ENCODE peak calls at places on chromosomes 4 and X, in seven cellular contexts. D, S, I, A, N, E and V are unnamed samples. For H3K27me3, the result is how much of the 10 kb centered on the place peaks cover.

GRCh38 chr4:185541251-185541671 is 6.0 kb upstream of the PDLIM3 start:
- DNase-seq in D (no peak), S (peak), I (peak), A (no peak), N (peak), E (no peak), V (no peak)

GRCh38 chr4:26459054-26459755 is 31.1 kb downstream of the CCKAR start:
- DNase-seq in D (no peak), S (peak), I (no peak), A (peak), N (no peak), E (peak), V (peak)

GRCh38 chr4:147984065-147984777 is 252.3 kb downstream of the ARHGAP10 start:
- DNase-seq in D (no peak), S (peak), I (no peak), A (no peak), N (no peak), E (peak), V (peak)

GRCh38 chr4:53273726-53274125 is 92.1 kb downstream of the SCFD2 start:
- DNase-seq in D (no peak), S (no peak), I (no peak), A (no peak), N (no peak), E (no peak), V (peak)

GRCh38 chr4:65668201-65669007 is 1.9 kb downstream of the EPHA5 start:
- DNase-seq in D (no peak), S (no peak), I (no peak), A (no peak), N (no peak), E (peak), V (no peak)

GRCh38 chrX:11089802-11090201 is 21.3 kb upstream of the HCCS start:
- DNase-seq in D (no peak), S (no peak), I (no peak), A (no peak), N (no peak), E (no peak), V (no peak)

GRCh38 chrX:97399400-97399799 is 515.7 kb downstream of the RPA4 start:
- DNase-seq in D (no peak), S (no peak), I (no peak), A (no peak), N (no peak), E (peak), V (peak)

GRCh38 chr4:152162331-152162697 is 373.6 kb downstream of the FBXW7 start:
- DNase-seq in D (no peak), S (no peak), I (no peak), A (no peak), N (no peak), E (peak), V (no peak)

GRCh38 chr4:142222127-142222526 is 585.7 kb downstream of the IL15 start:
- DNase-seq in D (no peak), S (no peak), I (no peak), A (no peak), N (no peak), E (peak), V (peak)

GRCh38 chr4:45350438-45350837 is 624.1 kb upstream of the GNPDA2 start:
- DNase-seq in D (no peak), S (no peak), I (no peak), A (no peak), N (no peak), E (peak), V (no peak)

GRCh38 chrX:148385471-148385870 is 114.9 kb upstream of the AFF2 start:
- DNase-seq in D (no peak), S (no peak), I (no peak), A (no peak), N (no peak), E (no peak), V (no peak)

GRCh38 chr4:1509366-1509765 is 103.1 kb upstream of the NKX1-1 start:
- DNase-seq in D (no peak), S (no peak), I (no peak), A (no peak), N (no peak), E (no peak), V (no peak)

GRCh38 chrX:123217077-123217476 is 33.0 kb downstream of the GRIA3 start:
- DNase-seq in D (no peak), S (peak), I (no peak), A (no peak), N (no peak), E (no peak), V (peak)

GRCh38 chr4:11397146-11397545 is 31.5 kb downstream of the HS3ST1 start:
- DNase-seq in D (no peak), S (no peak), I (no peak), A (peak), N (no peak), E (peak), V (peak)

GRCh38 chr4:71136071-71136470 is 142.6 kb downstream of the DCK start:
- DNase-seq in D (no peak), S (no peak), I (no peak), A (no peak), N (no peak), E (no peak), V (no peak)

DNA sequence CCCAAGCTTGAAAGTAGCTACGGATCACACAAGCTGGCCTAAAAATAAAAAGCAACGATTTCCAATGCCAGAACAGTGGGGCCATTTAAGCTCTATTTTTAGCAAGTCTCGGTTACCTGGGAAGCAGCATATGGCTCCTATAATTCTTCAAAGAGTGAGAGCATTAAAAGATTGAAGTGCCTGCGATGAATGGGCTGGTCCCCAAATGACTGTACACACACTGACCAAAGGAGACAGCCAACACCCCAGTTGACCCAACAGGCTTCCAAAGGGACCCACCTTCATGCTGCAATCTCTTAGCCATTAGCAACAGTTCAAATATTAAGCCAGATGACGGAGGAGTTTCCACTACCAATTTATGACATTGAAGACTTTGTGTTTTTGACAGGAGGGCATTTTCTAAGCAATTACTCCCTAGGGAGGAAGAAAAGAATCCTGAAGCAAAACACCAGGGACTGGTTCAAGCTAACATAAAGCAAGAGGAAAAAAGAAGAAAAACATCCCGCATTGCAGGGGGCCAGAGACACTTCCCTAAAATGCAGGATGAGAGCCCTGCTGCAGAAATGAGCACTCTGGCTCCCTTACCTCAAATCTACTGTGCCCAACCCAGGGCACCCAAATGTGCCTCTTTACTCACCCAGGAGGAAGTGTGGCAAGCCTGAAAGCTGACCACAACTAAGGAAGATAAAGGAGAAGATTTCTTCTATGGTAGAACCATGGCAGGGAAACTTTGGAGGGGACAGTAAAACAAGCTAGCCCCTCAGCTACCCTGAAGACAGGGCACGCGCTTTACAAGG is 21.6 kb downstream of the SH3KBP1 start:
- DNase-seq in D (no peak), S (peak), I (no peak), A (no peak), N (no peak), E (no peak), V (no peak)
- H3K4me3 ChIP-seq in D (no peak), S (no peak), I (no peak), A (no peak), N (no peak), E (no peak), V (no peak)

GRCh38 chr4:79661196-79661595 is 253.2 kb upstream of the GK2 start:
- DNase-seq in D (no peak), S (no peak), I (no peak), A (no peak), N (no peak), E (no peak), V (peak)
- TF ChIP-seq CTCF in D (no peak), S (no peak), I (no peak), A (no peak), N (no peak), E (no peak), V (no peak)

GRCh38 chrX:110059410-110059809 is 56.5 kb downstream of the TMEM164 start:
- DNase-seq in D (no peak), S (no peak), I (no peak), A (no peak), N (no peak), E (no peak), V (no peak)
- H3K27me3 ChIP-seq in D (under half), S (under half), I (under half), A (under half), N (under half), E (under half), V (under half)

DNA sequence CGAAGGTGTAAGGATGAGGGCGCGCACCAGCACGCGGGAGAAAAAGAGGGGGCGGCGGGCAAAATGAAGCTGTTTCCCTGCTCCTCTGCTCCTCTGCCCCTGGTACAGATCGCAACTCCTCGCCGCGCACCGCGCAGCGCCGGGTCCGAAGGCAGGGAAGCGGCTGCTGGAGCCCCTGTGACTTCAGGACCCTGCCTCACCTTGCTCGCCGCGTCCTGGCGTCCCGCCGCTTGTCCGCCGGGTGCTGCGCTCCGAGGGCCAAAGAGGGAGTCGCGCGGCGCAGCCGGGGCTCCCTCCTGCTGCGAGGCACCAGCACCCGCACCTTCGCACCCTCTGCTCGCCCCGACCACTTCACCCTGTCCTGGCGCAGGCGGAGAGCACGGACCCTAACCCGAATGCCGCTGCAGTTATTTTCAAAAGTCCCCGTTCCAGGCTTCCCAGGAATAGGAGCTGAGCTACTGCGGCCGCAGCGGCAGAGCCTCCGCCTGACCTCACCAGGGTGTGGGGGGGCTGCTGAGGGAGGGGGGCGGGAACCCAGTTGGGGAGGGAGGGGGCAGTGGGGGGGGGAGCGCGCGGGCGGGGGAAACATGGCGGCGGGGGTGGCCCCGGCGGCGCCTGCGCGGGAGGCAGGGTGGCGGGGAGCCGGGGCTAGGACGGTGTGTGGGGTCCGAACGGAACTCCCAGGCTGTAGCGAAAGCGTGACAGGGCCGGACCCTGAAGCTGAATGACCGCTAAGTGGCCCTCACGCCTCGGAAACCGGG is at the start of gene KLHL13:
- DNase-seq in D (peak), S (peak), I (peak), A (no peak), N (no peak), E (peak), V (no peak)
- H3K4me3 ChIP-seq in D (peak), S (peak), I (peak), A (no peak), N (peak), E (peak), V (peak)

DNA sequence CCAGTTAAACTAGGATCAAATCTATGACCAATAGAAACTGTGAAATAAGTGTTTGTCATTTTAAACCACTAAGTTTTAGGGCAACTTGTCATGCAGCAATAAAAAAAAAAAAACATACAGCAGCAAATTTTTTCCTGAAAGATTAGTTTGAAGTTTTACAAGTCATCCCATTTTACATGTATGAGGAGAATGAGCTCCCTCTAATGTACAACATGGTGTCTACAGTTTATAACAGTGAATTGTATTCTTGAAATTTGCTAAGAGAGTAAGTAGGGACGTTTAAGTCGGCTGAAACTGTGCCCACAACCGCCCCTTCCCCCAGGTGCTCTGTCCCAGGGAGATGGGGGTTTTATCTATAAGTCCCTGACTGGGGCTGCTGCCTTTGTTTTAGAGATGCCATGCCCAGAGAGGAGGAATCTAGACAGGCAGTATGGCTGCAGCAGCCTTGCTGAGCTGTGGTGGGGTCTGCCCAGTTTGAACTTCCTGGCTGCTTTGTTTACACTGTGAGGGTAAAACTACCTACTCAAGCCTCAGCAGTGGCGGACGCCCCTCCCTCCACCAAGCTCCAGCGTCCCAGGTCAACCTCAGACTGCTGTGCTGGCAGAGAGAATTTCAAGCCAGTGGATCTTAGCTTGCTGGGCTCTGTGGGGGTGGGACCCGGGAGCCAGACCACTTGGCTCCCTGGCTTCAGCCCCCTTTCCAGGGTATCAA is 499.3 kb upstream of the CT83 start:
- DNase-seq in D (no peak), S (no peak), I (no peak), A (no peak), N (no peak), E (peak), V (peak)
- TF ChIP-seq CTCF in D (no peak), S (no peak), I (no peak), A (peak), N (no peak), E (peak), V (no peak)